ENCODE peak calls at places on chromosome 14, in nine cellular contexts. I is stimulated activated CD8-positive, alpha-beta memory T cell treated with anti-CD3 and anti-CD28 coated beads, Interleukin-4, amount 100 ng/mL, for 1 hour; N is Peyer's patch; X is amniotic stem cell; H is NCI-H1092 treated with DMSO at 0.1 percent for 48 hours; L is GM03348; R is iPS-NIHi11; V is activated CD4-positive, alpha-beta T cell treated with anti-CD3 and anti-CD28 coated beads for 24 hours; P is T-helper 1 cell. T is an unnamed sample.

GRCh38 chr14:38948171-38948570 is 154.9 kb downstream of the SEC23A start:
- DNase-seq in I (no peak), N (no peak), X (no peak), H (no peak), L (peak; percentile 18), R (no peak), V (no peak), P (no peak), T (no peak)

GRCh38 chr14:102655154-102655553 is 62.7 kb downstream of the RCOR1 start:
- DNase-seq in I (no peak), N (no peak), X (no peak), H (no peak), L (peak; percentile 48), R (no peak), V (no peak), P (no peak), T (no peak)

GRCh38 chr14:89986475-89986874 is 30.7 kb downstream of the TDP1 start:
- DNase-seq in I (no peak), N (no peak), X (no peak), H (no peak), L (no peak), R (no peak), V (no peak), P (no peak), T (no peak)

GRCh38 chr14:80425686-80426085 is 214.4 kb upstream of the DIO2 start:
- DNase-seq in I (no peak), N (no peak), X (peak; percentile 88), H (no peak), L (peak; percentile 79), R (no peak), V (no peak), P (no peak), T (no peak)

GRCh38 chr14:20499108-20499507 is 6.2 kb upstream of the RNASE10 start:
- DNase-seq in I (no peak), N (no peak), X (no peak), H (no peak), L (no peak), R (peak; percentile 50), V (no peak), P (no peak), T (no peak)

GRCh38 chr14:53493310-53493709 is 340.2 kb upstream of the DDHD1 start:
- DNase-seq in I (no peak), N (no peak), X (no peak), H (no peak), L (no peak), R (no peak), V (no peak), P (no peak), T (no peak)

GRCh38 chr14:106848330-106849121 is 1322.1 kb downstream of the TMEM121 start:
- DNase-seq in I (no peak), N (peak; percentile 73), X (no peak), H (no peak), L (no peak), R (no peak), V (no peak), P (no peak), T (no peak)

GRCh38 chr14:88301381-88301780 is 21.7 kb downstream of the KCNK10 start:
- DNase-seq in I (no peak), N (no peak), X (no peak), H (no peak), L (no peak), R (no peak), V (no peak), P (no peak), T (no peak)

GRCh38 chr14:76710093-76711010 is 50.9 kb upstream of the VASH1 start:
- DNase-seq in I (no peak), N (peak; percentile 55), X (peak; percentile 19), H (peak; percentile 65), L (peak; percentile 76), R (peak; percentile 59), V (no peak), P (no peak), T (no peak)

GRCh38 chr14:89702151-89702936 is 252.2 kb downstream of the EFCAB11 start:
- DNase-seq in I (no peak), N (no peak), X (no peak), H (peak; percentile 78), L (peak; percentile 62), R (no peak), V (no peak), P (no peak), T (no peak)

GRCh38 chr14:37668646-37669045 is 73.2 kb downstream of the TTC6 start:
- DNase-seq in I (no peak), N (no peak), X (peak; percentile 28), H (no peak), L (no peak), R (no peak), V (no peak), P (no peak), T (no peak)

GRCh38 chr14:70156602-70157001 is 32.1 kb downstream of the SLC8A3 start:
- DNase-seq in I (no peak), N (no peak), X (no peak), H (no peak), L (no peak), R (no peak), V (no peak), P (no peak), T (no peak)

GRCh38 chr14:55074662-55075061 is 23.2 kb downstream of the MAPK1IP1L start:
- DNase-seq in I (no peak), N (no peak), X (no peak), H (peak; percentile 23), L (no peak), R (peak; percentile 38), V (no peak), P (no peak), T (no peak)

GRCh38 chr14:41457393-41457792 is 149.3 kb upstream of the LRFN5 start:
- DNase-seq in I (no peak), N (no peak), X (no peak), H (no peak), L (no peak), R (no peak), V (no peak), P (no peak), T (no peak)

GRCh38 chr14:88955470-88955869 is 131.0 kb downstream of the TTC8 start:
- DNase-seq in I (no peak), N (no peak), X (no peak), H (no peak), L (no peak), R (no peak), V (no peak), P (no peak), T (no peak)

GRCh38 chr14:64801800-64802199 is 77.9 kb downstream of the SPTB start:
- DNase-seq in I (no peak), N (no peak), X (no peak), H (no peak), L (peak; percentile 50), R (peak; percentile 73), V (no peak), P (no peak), T (no peak)

GRCh38 chr14:22532345-22533056 is 56.5 kb downstream of the DAD1 start:
- DNase-seq in I (no peak), N (no peak), X (no peak), H (no peak), L (peak; percentile 76), R (no peak), V (no peak), P (no peak), T (no peak)

GRCh38 chr14:34593740-34594375 is 36.1 kb downstream of the SNX6 start:
- DNase-seq in I (no peak), N (peak; percentile 17), X (peak; percentile 15), H (no peak), L (no peak), R (no peak), V (no peak), P (no peak), T (no peak)

GRCh38 chr14:103735815-103736545 is 20.4 kb downstream of the ZFYVE21 start:
- DNase-seq in I (no peak), N (no peak), X (no peak), H (no peak), L (no peak), R (no peak), V (no peak), P (no peak), T (no peak)

GRCh38 chr14:98345186-98345585 is 926.8 kb downstream of the BCL11B start:
- DNase-seq in I (no peak), N (no peak), X (no peak), H (no peak), L (no peak), R (no peak), V (no peak), P (no peak), T (no peak)

GRCh38 chr14:65225299-65226159 is 123.2 kb upstream of the MAX start:
- DNase-seq in I (no peak), N (no peak), X (no peak), H (peak; percentile 72), L (no peak), R (no peak), V (no peak), P (no peak), T (no peak)

GRCh38 chr14:72665259-72665658 is 228.6 kb downstream of the DPF3 start:
- DNase-seq in I (no peak), N (no peak), X (peak; percentile 93), H (no peak), L (peak; percentile 79), R (no peak), V (no peak), P (no peak), T (no peak)

GRCh38 chr14:94689218-94689984 is 77.2 kb downstream of the SERPINA3 start:
- DNase-seq in I (peak; percentile 6), N (peak; percentile 55), X (peak; percentile 13), H (peak; percentile 36), L (peak; percentile 93), R (peak; percentile 95), V (peak; percentile 12), P (peak; percentile 15), T (peak; percentile 17)

GRCh38 chr14:81401420-81402122 is 1.4 kb upstream of the STON2 start:
- DNase-seq in I (no peak), N (no peak), X (no peak), H (no peak), L (peak; percentile 77), R (no peak), V (no peak), P (no peak), T (no peak)

GRCh38 chr14:61281186-61281676 is at the start of gene TMEM30B:
- DNase-seq in I (peak; percentile 2), N (peak; percentile 92), X (no peak), H (peak; percentile 28), L (no peak), R (peak; percentile 77), V (no peak), P (no peak), T (peak; percentile 19)

GRCh38 chr14:23294734-23295561 is 7.7 kb downstream of the PPP1R3E start:
- DNase-seq in I (peak; percentile 35), N (peak; percentile 75), X (peak; percentile 47), H (peak; percentile 65), L (peak; percentile 37), R (peak; percentile 23), V (peak; percentile 38), P (peak; percentile 51), T (peak; percentile 43)

GRCh38 chr14:73829526-73830431 is 21.9 kb upstream of the PTGR2 start:
- DNase-seq in I (no peak), N (peak; percentile 71), X (peak; percentile 55), H (no peak), L (peak; percentile 63), R (no peak), V (no peak), P (no peak), T (no peak)

GRCh38 chr14:40197344-40197743 is 765.1 kb upstream of the FBXO33 start:
- DNase-seq in I (no peak), N (no peak), X (no peak), H (no peak), L (no peak), R (no peak), V (no peak), P (no peak), T (no peak)